ENCODE peak calls at places on chromosome 12, in ten cellular contexts. S is right lobe of liver; Q is colonic mucosa; W is OCI-LY7; E is lower leg skin; J is heart left ventricle; H is heart right ventricle; U is CD8-positive, alpha-beta T cell; M is adrenal gland; C is foreskin fibroblast. R is an unnamed sample.

GRCh38 chr12:9829483-9829882 is 2.2 kb downstream of the KLRF1 start:
- DNase-seq in S (no peak), M (no peak), E (no peak), H (no peak), C (no peak), W (no peak), U (no peak), J (no peak), Q (no peak), R (no peak)

GRCh38 chr12:51132693-51133092 is 40.2 kb downstream of the TFCP2 start:
- DNase-seq in M (no peak), U (no peak), J (no peak), E (no peak), H (no peak), W (no peak), S (no peak), Q (no peak), C (no peak), R (no peak)

GRCh38 chr12:132279184-132279889 is 50.1 kb downstream of the GALNT9 start:
- DNase-seq in H (peak), S (no peak), J (peak), C (no peak), W (no peak), U (no peak), Q (peak), E (no peak), M (peak), R (no peak)

GRCh38 chr12:42056130-42056529 is 88.5 kb downstream of the GXYLT1 start:
- DNase-seq in J (no peak), H (no peak), W (peak), C (no peak), M (no peak), S (no peak), U (no peak), Q (no peak), E (no peak), R (peak)

GRCh38 chr12:122060069-122060468 is 18.5 kb upstream of the MLXIP start:
- DNase-seq in C (no peak), E (no peak), Q (peak), J (no peak), H (no peak), M (no peak), S (no peak), W (no peak), U (no peak), R (no peak)

GRCh38 chr12:132496270-132496669 is 6.3 kb downstream of the FBRSL1 start:
- DNase-seq in H (no peak), U (no peak), J (no peak), Q (no peak), M (no peak), E (no peak), S (no peak), W (no peak), C (no peak), R (no peak)

GRCh38 chr12:125983094-125983783 is 918.0 kb downstream of the AACS start:
- DNase-seq in U (no peak), S (peak), Q (peak), W (no peak), J (no peak), M (no peak), C (peak), H (peak), E (no peak), R (no peak)

GRCh38 chr12:91511795-91512420 is 329.3 kb upstream of the DCN start:
- DNase-seq in W (no peak), S (no peak), U (no peak), M (no peak), H (no peak), Q (no peak), J (no peak), C (no peak), E (no peak), R (no peak)

GRCh38 chr12:121992059-121992879 is 29.4 kb upstream of the BCL7A start:
- DNase-seq in W (no peak), S (no peak), J (no peak), C (peak), Q (no peak), M (no peak), E (peak), U (peak), H (no peak), R (peak)

GRCh38 chr12:57005980-57006808 is at the start of gene ZBTB39:
- DNase-seq in E (no peak), J (peak), W (peak), C (peak), Q (peak), U (peak), H (peak), S (peak), M (peak), R (no peak)

GRCh38 chr12:1540690-1541089 is 53.7 kb downstream of the FBXL14 start:
- DNase-seq in W (no peak), H (no peak), M (no peak), E (no peak), Q (no peak), J (no peak), C (peak), S (no peak), U (no peak), R (no peak)

GRCh38 chr12:109719123-109720022 is 5.7 kb downstream of the FAM222A start:
- DNase-seq in W (no peak), U (no peak), E (no peak), H (no peak), Q (no peak), J (no peak), C (peak), M (peak), S (no peak), R (no peak)

GRCh38 chr12:109737111-109737510 is 23.5 kb downstream of the FAM222A start:
- DNase-seq in M (peak), J (peak), H (no peak), E (no peak), U (no peak), Q (no peak), W (no peak), S (peak), C (no peak), R (no peak)

GRCh38 chr12:6507102-6507998 is 13.4 kb downstream of the NCAPD2 start:
- DNase-seq in Q (no peak), U (no peak), W (no peak), J (no peak), E (no peak), C (peak), H (no peak), S (no peak), M (no peak), R (no peak)

GRCh38 chr12:23098110-23099049 is 473.4 kb downstream of the ETNK1 start:
- DNase-seq in C (no peak), U (no peak), W (no peak), Q (no peak), J (no peak), S (no peak), H (no peak), M (no peak), E (no peak), R (no peak)

GRCh38 chr12:50041962-50042361 is 15.4 kb upstream of the ASIC1 start:
- DNase-seq in U (no peak), S (no peak), W (no peak), C (no peak), Q (no peak), H (no peak), J (no peak), M (no peak), E (no peak), R (no peak)

GRCh38 chr12:50040657-50041056 is 15.4 kb upstream of the RACGAP1 start:
- DNase-seq in U (no peak), J (no peak), M (no peak), H (no peak), Q (no peak), S (no peak), W (no peak), C (no peak), E (no peak), R (no peak)

GRCh38 chr12:50042693-50043092 is 14.7 kb upstream of the ASIC1 start:
- DNase-seq in C (no peak), H (no peak), E (no peak), U (no peak), S (no peak), W (no peak), M (no peak), J (no peak), Q (no peak), R (no peak)

GRCh38 chr12:50043308-50043707 is 14.1 kb upstream of the ASIC1 start:
- DNase-seq in C (no peak), S (no peak), J (no peak), W (no peak), E (no peak), Q (no peak), H (no peak), M (no peak), U (no peak), R (no peak)

GRCh38 chr12:50041461-50041860 is 15.9 kb upstream of the ASIC1 start:
- DNase-seq in S (no peak), Q (no peak), C (no peak), H (no peak), M (no peak), U (no peak), J (no peak), E (no peak), W (no peak), R (no peak)
- TF ChIP-seq CTCF in S (no peak), Q (no peak), C (no peak), H (no peak), M (no peak), U (no peak), J (no peak), E (no peak), W (no peak), R (no peak)

GRCh38 chr12:40691913-40692616 is at the start of gene CNTN1:
- DNase-seq in E (peak), M (peak), S (peak), Q (peak), C (peak), J (no peak), W (no peak), H (no peak), U (no peak), R (no peak)

GRCh38 chr12:40692617-40693502 is 621 bp downstream of the CNTN1 start:
- DNase-seq in U (no peak), S (peak), Q (peak), W (no peak), M (peak), C (peak), H (no peak), J (no peak), E (no peak), R (no peak)

GRCh38 chr12:40697566-40698257 is 5.5 kb downstream of the CNTN1 start:
- DNase-seq in U (no peak), E (no peak), H (no peak), Q (no peak), S (no peak), J (no peak), M (no peak), C (peak), W (no peak), R (no peak)

GRCh38 chr12:40689576-40689975 is 2.7 kb upstream of the CNTN1 start:
- DNase-seq in S (no peak), H (no peak), J (no peak), E (no peak), M (no peak), U (no peak), C (peak), W (no peak), Q (no peak), R (no peak)

GRCh38 chr12:40693503-40693863 is 1.2 kb downstream of the CNTN1 start:
- DNase-seq in J (no peak), E (no peak), W (no peak), S (peak), C (peak), Q (peak), M (no peak), U (no peak), H (no peak), R (no peak)
- H3K4me3 ChIP-seq in J (peak), E (no peak), W (no peak), S (no peak), C (peak), Q (no peak), M (no peak), U (no peak), H (no peak), R (no peak)

GRCh38 chr12:2890388-2891239 is at the start of gene TULP3:
- DNase-seq in W (peak), U (peak), H (peak), Q (peak), C (peak), S (peak), E (peak), J (peak), M (peak), R (peak)
- TF ChIP-seq CTCF in W (no peak), U (no peak), H (no peak), Q (no peak), C (no peak), S (no peak), E (no peak), J (no peak), M (no peak), R (no peak)

GRCh38 chr12:124867389-124867930 is 3.8 kb upstream of the SCARB1 start:
- DNase-seq in E (no peak), H (no peak), M (peak), J (no peak), W (no peak), U (no peak), S (no peak), C (peak), Q (no peak), R (no peak)

GRCh38 chr12:124869011-124869665 is 5.5 kb upstream of the SCARB1 start:
- DNase-seq in U (no peak), W (no peak), M (peak), C (no peak), S (no peak), J (no peak), H (no peak), Q (no peak), E (peak), R (no peak)

GRCh38 chr12:124866883-124867232 is 3.2 kb upstream of the SCARB1 start:
- DNase-seq in S (no peak), M (peak), C (no peak), W (no peak), J (no peak), E (no peak), Q (no peak), U (no peak), H (no peak), R (no peak)

GRCh38 chr12:124866195-124866882 is 2.7 kb upstream of the SCARB1 start:
- DNase-seq in W (no peak), H (no peak), C (no peak), Q (no peak), E (no peak), M (no peak), J (no peak), U (no peak), S (no peak), R (no peak)

DNA sequence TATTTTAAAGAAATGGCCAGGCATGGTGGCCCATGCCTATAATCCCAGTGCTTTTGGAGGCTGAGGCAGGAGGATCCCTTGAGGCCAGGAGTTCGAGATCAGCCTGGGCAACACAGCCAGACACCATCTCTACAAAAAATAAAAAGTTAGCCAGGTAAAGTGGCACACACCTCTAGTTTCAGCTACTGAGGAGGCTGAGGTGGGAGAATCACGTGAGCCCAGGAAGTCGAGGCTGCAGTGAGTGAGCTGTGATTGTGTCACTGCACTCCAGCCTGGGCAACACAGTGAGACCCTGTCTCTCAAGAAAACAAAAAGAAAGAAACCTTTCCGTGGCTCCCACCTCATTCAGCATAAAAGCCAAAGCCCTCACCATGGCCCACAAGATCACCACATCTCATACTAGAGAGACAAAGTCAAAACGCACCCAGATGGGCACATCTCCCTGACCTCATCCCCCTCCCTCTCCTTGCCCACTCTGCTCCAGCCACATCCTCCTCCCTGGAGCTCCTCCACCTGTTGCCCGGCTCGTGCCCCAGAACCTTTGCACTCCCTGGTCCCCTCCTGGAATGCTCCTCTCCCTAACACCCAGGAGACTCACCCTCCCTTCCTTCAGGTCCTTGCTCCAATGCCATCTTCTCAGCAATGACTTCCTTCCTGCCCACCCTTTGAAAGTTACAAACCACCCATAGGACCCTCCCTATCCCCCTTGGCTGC is 4.7 kb upstream of the SCARB1 start:
- DNase-seq in S (no peak), U (no peak), M (no peak), Q (no peak), E (no peak), W (no peak), C (no peak), J (no peak), H (no peak), R (no peak)
- H3K4me3 ChIP-seq in S (no peak), U (no peak), M (no peak), Q (no peak), E (no peak), W (no peak), C (no peak), J (no peak), H (peak), R (no peak)

GRCh38 chr12:114405199-114405448 is 820 bp downstream of the TBX5 start:
- DNase-seq in C (no peak), Q (no peak), U (no peak), J (no peak), H (no peak), W (no peak), S (no peak), M (no peak), E (no peak), R (no peak)

GRCh38 chr12:114403690-114404450 is 2.1 kb downstream of the TBX5 start:
- DNase-seq in Q (no peak), W (no peak), U (no peak), C (peak), M (no peak), J (peak), H (peak), S (no peak), E (no peak), R (no peak)

GRCh38 chr12:114401346-114402320 is 4.3 kb downstream of the TBX5 start:
- DNase-seq in E (no peak), H (no peak), U (no peak), S (no peak), Q (no peak), W (no peak), M (no peak), J (no peak), C (peak), R (no peak)

GRCh38 chr12:114404451-114405198 is 1.3 kb downstream of the TBX5 start:
- DNase-seq in H (no peak), C (peak), W (no peak), J (no peak), M (no peak), S (no peak), E (no peak), U (no peak), Q (no peak), R (no peak)

GRCh38 chr12:114403044-114403689 is 2.8 kb downstream of the TBX5 start:
- DNase-seq in H (peak), U (no peak), Q (no peak), J (peak), S (no peak), M (no peak), C (peak), W (no peak), E (no peak), R (no peak)
- TF ChIP-seq CTCF in H (peak), U (no peak), Q (no peak), J (peak), S (no peak), M (no peak), C (peak), W (no peak), E (no peak), R (peak)

GRCh38 chr12:101838628-101839323 is 8.0 kb upstream of the GNPTAB start:
- DNase-seq in U (no peak), Q (no peak), M (no peak), W (peak), E (no peak), C (no peak), S (no peak), H (no peak), J (no peak), R (no peak)

GRCh38 chr12:101845312-101845711 is 14.6 kb upstream of the GNPTAB start:
- DNase-seq in E (no peak), U (no peak), Q (no peak), M (no peak), W (no peak), J (no peak), H (no peak), C (no peak), S (no peak), R (no peak)

GRCh38 chr12:101841069-101841468 is 10.3 kb upstream of the GNPTAB start:
- DNase-seq in E (no peak), U (no peak), M (no peak), H (no peak), C (no peak), Q (no peak), J (no peak), W (no peak), S (no peak), R (no peak)

DNA sequence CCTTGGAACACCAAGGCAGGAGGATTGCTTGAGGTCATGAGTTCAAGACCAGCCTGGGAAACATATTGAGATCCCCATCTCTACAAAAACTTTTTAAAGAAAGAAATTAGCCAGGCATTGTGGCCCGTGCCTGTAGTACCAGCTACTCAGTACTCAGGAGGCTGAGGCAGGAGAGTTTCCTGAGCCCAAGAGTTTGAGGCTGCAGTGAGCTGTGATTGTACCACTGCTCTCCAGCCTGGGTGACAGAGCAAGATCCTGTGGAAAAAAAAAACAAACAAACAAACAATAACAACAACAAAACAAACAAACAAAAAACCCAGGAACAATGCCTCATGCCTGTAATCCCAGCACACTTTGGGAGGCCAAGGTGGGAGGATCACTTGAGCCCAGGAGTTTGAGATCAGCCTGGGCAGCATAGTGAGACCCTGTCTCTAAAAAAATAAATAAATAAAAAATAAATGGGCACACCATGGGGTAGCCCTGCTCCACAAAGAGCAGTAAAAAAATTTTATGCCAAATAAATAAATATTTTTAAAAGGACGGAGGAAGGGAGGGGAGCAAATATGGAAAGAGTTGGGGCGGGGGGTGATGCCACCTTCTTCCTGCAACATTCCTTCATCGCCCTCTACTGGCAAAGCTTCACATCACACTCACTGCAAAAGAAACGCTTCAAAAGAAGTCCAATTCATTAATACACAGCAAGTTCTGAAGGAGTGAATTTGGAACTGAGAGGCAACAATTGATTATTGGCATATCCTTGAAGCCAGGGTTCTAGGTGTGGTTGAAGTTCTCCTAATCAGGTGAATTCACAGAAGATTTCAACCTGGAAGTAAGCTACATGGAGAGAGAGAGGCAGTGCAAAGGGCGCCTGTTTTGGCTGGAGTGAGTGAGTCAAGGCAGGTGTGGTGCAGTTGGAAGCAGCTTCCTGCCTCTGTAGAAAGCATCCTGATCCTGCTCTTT is 8.8 kb upstream of the GNPTAB start:
- DNase-seq in S (no peak), M (peak), H (no peak), W (peak), U (peak), J (peak), C (peak), E (peak), Q (peak), R (peak)
- H3K4me3 ChIP-seq in S (no peak), M (no peak), H (no peak), W (no peak), U (no peak), J (no peak), C (no peak), E (no peak), Q (no peak), R (no peak)

GRCh38 chr12:89501793-89502192 is 22.8 kb downstream of the GALNT4 start:
- DNase-seq in H (no peak), Q (no peak), E (no peak), U (no peak), J (no peak), W (no peak), M (no peak), S (no peak), C (no peak), R (no peak)

GRCh38 chr12:89507015-89507824 is 17.4 kb downstream of the GALNT4 start:
- DNase-seq in Q (peak), J (no peak), M (no peak), C (no peak), H (no peak), W (no peak), U (no peak), S (no peak), E (no peak), R (no peak)

GRCh38 chr12:89506050-89506449 is 18.5 kb downstream of the GALNT4 start:
- DNase-seq in U (no peak), M (no peak), C (no peak), H (no peak), W (no peak), E (no peak), Q (no peak), S (no peak), J (no peak), R (no peak)

GRCh38 chr12:89499857-89500256 is 24.7 kb downstream of the GALNT4 start:
- DNase-seq in C (no peak), Q (no peak), U (no peak), W (no peak), E (no peak), J (no peak), S (no peak), H (no peak), M (no peak), R (no peak)

GRCh38 chr12:89504560-89505346 is 19.8 kb downstream of the GALNT4 start:
- DNase-seq in M (no peak), Q (no peak), U (no peak), W (no peak), H (no peak), C (peak), J (no peak), S (no peak), E (no peak), R (no peak)
- TF ChIP-seq CTCF in M (no peak), Q (no peak), U (no peak), W (peak), H (no peak), C (no peak), J (no peak), S (no peak), E (no peak), R (no peak)

R was measured in GM12864.